ENCODE peak calls at places on chromosomes 4 and X, in eight cellular contexts. One of them, this sample, is unnamed.

GRCh38 chr4:2595436-2595835 is 59.0 kb downstream of the FAM193A start:
- DNase-seq in glutamatergic neuron: no peak
- DNase-seq in upper lobe of left lung: peak
- DNase-seq in gastrocnemius medialis: no peak
- DNase-seq in AG09309: no peak
- DNase-seq in esophagus squamous epithelium: no peak
- DNase-seq in breast epithelium: no peak
- DNase-seq in GM23338: no peak
- DNase-seq in this sample: no peak

GRCh38 chr4:150217192-150217591 is 138.9 kb downstream of the DCLK2 start:
- DNase-seq in glutamatergic neuron: no peak
- DNase-seq in upper lobe of left lung: no peak
- DNase-seq in gastrocnemius medialis: no peak
- DNase-seq in AG09309: peak
- DNase-seq in esophagus squamous epithelium: no peak
- DNase-seq in breast epithelium: no peak
- DNase-seq in GM23338: peak
- DNase-seq in this sample: no peak

GRCh38 chr4:41426523-41426922 is 111.4 kb upstream of the LIMCH1 start:
- DNase-seq in glutamatergic neuron: no peak
- DNase-seq in upper lobe of left lung: no peak
- DNase-seq in gastrocnemius medialis: no peak
- DNase-seq in AG09309: no peak
- DNase-seq in esophagus squamous epithelium: no peak
- DNase-seq in breast epithelium: no peak
- DNase-seq in GM23338: no peak
- DNase-seq in this sample: no peak

GRCh38 chr4:104500452-104500851 is 5.8 kb upstream of the CXXC4 start:
- DNase-seq in glutamatergic neuron: no peak
- DNase-seq in upper lobe of left lung: peak
- DNase-seq in gastrocnemius medialis: no peak
- DNase-seq in AG09309: no peak
- DNase-seq in esophagus squamous epithelium: no peak
- DNase-seq in breast epithelium: no peak
- DNase-seq in GM23338: no peak
- DNase-seq in this sample: no peak

GRCh38 chr4:54683616-54684346 is 26.0 kb downstream of the KIT start:
- DNase-seq in glutamatergic neuron: no peak
- DNase-seq in upper lobe of left lung: peak
- DNase-seq in gastrocnemius medialis: no peak
- DNase-seq in AG09309: no peak
- DNase-seq in esophagus squamous epithelium: no peak
- DNase-seq in breast epithelium: no peak
- DNase-seq in GM23338: peak
- DNase-seq in this sample: no peak

GRCh38 chr4:104829761-104830160 is 316.9 kb upstream of the TET2 start:
- DNase-seq in glutamatergic neuron: no peak
- DNase-seq in upper lobe of left lung: no peak
- DNase-seq in gastrocnemius medialis: no peak
- DNase-seq in AG09309: no peak
- DNase-seq in esophagus squamous epithelium: no peak
- DNase-seq in breast epithelium: no peak
- DNase-seq in GM23338: no peak
- DNase-seq in this sample: no peak

GRCh38 chr4:176011523-176011922 is 54.1 kb upstream of the WDR17 start:
- DNase-seq in glutamatergic neuron: no peak
- DNase-seq in upper lobe of left lung: no peak
- DNase-seq in gastrocnemius medialis: no peak
- DNase-seq in AG09309: no peak
- DNase-seq in esophagus squamous epithelium: no peak
- DNase-seq in breast epithelium: no peak
- DNase-seq in GM23338: no peak
- DNase-seq in this sample: no peak

GRCh38 chr4:135418353-135418752 is 1216.8 kb upstream of the PABPC4L start:
- DNase-seq in glutamatergic neuron: no peak
- DNase-seq in upper lobe of left lung: no peak
- DNase-seq in gastrocnemius medialis: no peak
- DNase-seq in AG09309: no peak
- DNase-seq in esophagus squamous epithelium: no peak
- DNase-seq in breast epithelium: no peak
- DNase-seq in GM23338: peak
- DNase-seq in this sample: no peak

GRCh38 chr4:110854021-110854678 is 231.3 kb upstream of the PITX2 start:
- DNase-seq in glutamatergic neuron: peak
- DNase-seq in upper lobe of left lung: no peak
- DNase-seq in gastrocnemius medialis: no peak
- DNase-seq in AG09309: peak
- DNase-seq in esophagus squamous epithelium: no peak
- DNase-seq in breast epithelium: peak
- DNase-seq in GM23338: no peak
- DNase-seq in this sample: no peak

GRCh38 chr4:128841402-128841801 is 31.9 kb downstream of the JADE1 start:
- DNase-seq in glutamatergic neuron: no peak
- DNase-seq in upper lobe of left lung: no peak
- DNase-seq in gastrocnemius medialis: no peak
- DNase-seq in AG09309: no peak
- DNase-seq in esophagus squamous epithelium: no peak
- DNase-seq in breast epithelium: no peak
- DNase-seq in GM23338: no peak
- DNase-seq in this sample: no peak

GRCh38 chrX:47529548-47529947 is 31.5 kb upstream of the ARAF start:
- DNase-seq in glutamatergic neuron: no peak
- DNase-seq in upper lobe of left lung: no peak
- DNase-seq in gastrocnemius medialis: no peak
- DNase-seq in AG09309: no peak
- DNase-seq in esophagus squamous epithelium: no peak
- DNase-seq in breast epithelium: no peak
- DNase-seq in GM23338: no peak
- DNase-seq in this sample: no peak

GRCh38 chr4:114598191-114599121 is at the start of gene UGT8:
- DNase-seq in glutamatergic neuron: peak
- DNase-seq in upper lobe of left lung: peak
- DNase-seq in gastrocnemius medialis: no peak
- DNase-seq in AG09309: no peak
- DNase-seq in esophagus squamous epithelium: peak
- DNase-seq in breast epithelium: peak
- DNase-seq in GM23338: peak
- DNase-seq in this sample: peak

GRCh38 chrX:50157545-50158125 is 43.2 kb downstream of the AKAP4 start:
- DNase-seq in glutamatergic neuron: no peak
- DNase-seq in upper lobe of left lung: no peak
- DNase-seq in gastrocnemius medialis: no peak
- DNase-seq in AG09309: no peak
- DNase-seq in esophagus squamous epithelium: no peak
- DNase-seq in breast epithelium: no peak
- DNase-seq in GM23338: no peak
- DNase-seq in this sample: no peak

GRCh38 chr4:72489267-72489666 is 79.8 kb downstream of the ADAMTS3 start:
- DNase-seq in glutamatergic neuron: no peak
- DNase-seq in upper lobe of left lung: no peak
- DNase-seq in gastrocnemius medialis: no peak
- DNase-seq in AG09309: peak
- DNase-seq in esophagus squamous epithelium: no peak
- DNase-seq in breast epithelium: no peak
- DNase-seq in GM23338: no peak
- DNase-seq in this sample: no peak

GRCh38 chrX:84907324-84907946 is 96.2 kb upstream of the APOOL start:
- DNase-seq in glutamatergic neuron: no peak
- DNase-seq in upper lobe of left lung: no peak
- DNase-seq in gastrocnemius medialis: no peak
- DNase-seq in AG09309: no peak
- DNase-seq in esophagus squamous epithelium: no peak
- DNase-seq in breast epithelium: no peak
- DNase-seq in GM23338: peak
- DNase-seq in this sample: no peak

GRCh38 chr4:81165853-81166430 is 49.1 kb downstream of the PRKG2 start:
- DNase-seq in glutamatergic neuron: peak
- DNase-seq in upper lobe of left lung: no peak
- DNase-seq in gastrocnemius medialis: no peak
- DNase-seq in AG09309: no peak
- DNase-seq in esophagus squamous epithelium: no peak
- DNase-seq in breast epithelium: no peak
- DNase-seq in GM23338: no peak
- DNase-seq in this sample: no peak

DNA sequence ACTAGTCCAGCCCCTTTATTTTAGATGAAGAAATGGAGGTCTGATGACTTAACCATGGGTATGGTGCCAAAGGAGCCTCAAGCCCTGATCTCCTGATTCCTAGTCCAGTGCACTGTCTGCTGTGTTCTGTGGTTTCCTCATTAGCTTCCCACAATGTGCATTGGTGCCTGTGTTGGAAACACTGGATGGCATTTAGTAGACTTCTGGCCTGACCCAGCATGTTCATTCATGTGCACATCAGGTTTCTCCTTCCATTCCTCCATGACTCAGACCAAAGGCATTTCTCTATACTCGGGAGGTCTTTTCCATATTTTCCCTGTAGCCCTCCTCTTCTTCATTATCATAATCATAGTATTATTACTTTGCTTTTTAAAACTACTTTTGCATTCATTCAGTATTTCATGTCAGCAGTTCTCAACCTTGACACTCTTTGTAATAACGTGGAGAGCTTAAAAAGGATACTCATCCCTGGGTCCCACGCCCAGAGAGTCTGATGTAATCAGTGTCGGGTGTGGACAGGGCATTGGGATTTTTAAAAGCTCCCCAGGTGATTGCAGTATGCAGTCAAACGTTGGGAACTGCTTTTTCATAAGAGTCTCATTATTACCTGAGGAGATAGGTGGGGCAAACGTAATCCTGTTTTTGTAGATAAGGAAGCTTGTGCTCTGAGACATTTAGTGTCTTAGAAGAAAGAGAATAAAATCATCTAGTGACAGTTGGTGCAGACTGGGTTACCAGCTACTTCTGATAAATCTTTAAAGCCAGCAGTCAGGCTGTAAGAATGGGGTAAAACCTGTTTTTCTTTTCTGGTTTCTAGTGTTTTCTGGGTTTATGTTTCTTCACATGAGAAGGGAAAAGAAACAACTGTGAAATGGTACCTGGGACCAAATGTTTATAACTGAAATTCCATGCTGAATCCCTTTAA is 40.9 kb upstream of the XK start:
- DNase-seq in glutamatergic neuron: no peak
- DNase-seq in upper lobe of left lung: no peak
- DNase-seq in gastrocnemius medialis: no peak
- DNase-seq in AG09309: no peak
- DNase-seq in esophagus squamous epithelium: no peak
- DNase-seq in breast epithelium: no peak
- DNase-seq in GM23338: no peak
- DNase-seq in this sample: no peak
- TF ChIP-seq CTCF in glutamatergic neuron: no peak
- TF ChIP-seq CTCF in upper lobe of left lung: no peak
- TF ChIP-seq CTCF in gastrocnemius medialis: no peak
- TF ChIP-seq CTCF in AG09309: no peak
- TF ChIP-seq CTCF in esophagus squamous epithelium: no peak
- TF ChIP-seq CTCF in breast epithelium: no peak
- TF ChIP-seq CTCF in GM23338: no peak
- TF ChIP-seq CTCF in this sample: no peak

GRCh38 chr4:113358784-113359183 is 309.3 kb downstream of the ANK2 start:
- DNase-seq in glutamatergic neuron: no peak
- DNase-seq in upper lobe of left lung: no peak
- DNase-seq in gastrocnemius medialis: no peak
- DNase-seq in AG09309: no peak
- DNase-seq in esophagus squamous epithelium: no peak
- DNase-seq in breast epithelium: no peak
- DNase-seq in GM23338: peak
- DNase-seq in this sample: no peak

GRCh38 chr4:113350576-113350975 is 301.1 kb downstream of the ANK2 start:
- DNase-seq in glutamatergic neuron: no peak
- DNase-seq in upper lobe of left lung: no peak
- DNase-seq in gastrocnemius medialis: no peak
- DNase-seq in AG09309: no peak
- DNase-seq in esophagus squamous epithelium: no peak
- DNase-seq in breast epithelium: no peak
- DNase-seq in GM23338: no peak
- DNase-seq in this sample: no peak

GRCh38 chr4:113356452-113356851 is 307.0 kb downstream of the ANK2 start:
- DNase-seq in glutamatergic neuron: no peak
- DNase-seq in upper lobe of left lung: no peak
- DNase-seq in gastrocnemius medialis: no peak
- DNase-seq in AG09309: no peak
- DNase-seq in esophagus squamous epithelium: no peak
- DNase-seq in breast epithelium: no peak
- DNase-seq in GM23338: no peak
- DNase-seq in this sample: no peak

GRCh38 chr4:113355550-113356371 is 306.3 kb downstream of the ANK2 start:
- DNase-seq in glutamatergic neuron: no peak
- DNase-seq in upper lobe of left lung: peak
- DNase-seq in gastrocnemius medialis: no peak
- DNase-seq in AG09309: peak
- DNase-seq in esophagus squamous epithelium: no peak
- DNase-seq in breast epithelium: no peak
- DNase-seq in GM23338: no peak
- DNase-seq in this sample: no peak
- TF ChIP-seq CTCF in glutamatergic neuron: no peak
- TF ChIP-seq CTCF in upper lobe of left lung: no peak
- TF ChIP-seq CTCF in gastrocnemius medialis: no peak
- TF ChIP-seq CTCF in AG09309: peak
- TF ChIP-seq CTCF in esophagus squamous epithelium: no peak
- TF ChIP-seq CTCF in breast epithelium: no peak
- TF ChIP-seq CTCF in GM23338: no peak
- TF ChIP-seq CTCF in this sample: no peak

GRCh38 chr4:38760915-38761314 is 21.9 kb downstream of the TLR10 start:
- DNase-seq in glutamatergic neuron: no peak
- DNase-seq in upper lobe of left lung: no peak
- DNase-seq in gastrocnemius medialis: no peak
- DNase-seq in AG09309: no peak
- DNase-seq in esophagus squamous epithelium: no peak
- DNase-seq in breast epithelium: no peak
- DNase-seq in GM23338: no peak
- DNase-seq in this sample: no peak
- TF ChIP-seq CTCF in glutamatergic neuron: no peak
- TF ChIP-seq CTCF in upper lobe of left lung: no peak
- TF ChIP-seq CTCF in gastrocnemius medialis: no peak
- TF ChIP-seq CTCF in AG09309: no peak
- TF ChIP-seq CTCF in esophagus squamous epithelium: no peak
- TF ChIP-seq CTCF in breast epithelium: no peak
- TF ChIP-seq CTCF in GM23338: no peak
- TF ChIP-seq CTCF in this sample: no peak

GRCh38 chrX:78665286-78665685 is 6.2 kb upstream of the RTL3 start:
- DNase-seq in glutamatergic neuron: no peak
- DNase-seq in upper lobe of left lung: no peak
- DNase-seq in gastrocnemius medialis: no peak
- DNase-seq in AG09309: no peak
- DNase-seq in esophagus squamous epithelium: no peak
- DNase-seq in breast epithelium: no peak
- DNase-seq in GM23338: no peak
- DNase-seq in this sample: no peak

GRCh38 chrX:78658851-78659744 is at the start of gene RTL3:
- DNase-seq in glutamatergic neuron: no peak
- DNase-seq in upper lobe of left lung: no peak
- DNase-seq in gastrocnemius medialis: no peak
- DNase-seq in AG09309: peak
- DNase-seq in esophagus squamous epithelium: no peak
- DNase-seq in breast epithelium: no peak
- DNase-seq in GM23338: no peak
- DNase-seq in this sample: no peak

GRCh38 chrX:78655642-78656041 is 3.5 kb downstream of the RTL3 start:
- DNase-seq in glutamatergic neuron: no peak
- DNase-seq in upper lobe of left lung: no peak
- DNase-seq in gastrocnemius medialis: no peak
- DNase-seq in AG09309: no peak
- DNase-seq in esophagus squamous epithelium: no peak
- DNase-seq in breast epithelium: no peak
- DNase-seq in GM23338: no peak
- DNase-seq in this sample: no peak

GRCh38 chrX:78659955-78660354 is 827 bp upstream of the RTL3 start:
- DNase-seq in glutamatergic neuron: no peak
- DNase-seq in upper lobe of left lung: no peak
- DNase-seq in gastrocnemius medialis: no peak
- DNase-seq in AG09309: no peak
- DNase-seq in esophagus squamous epithelium: no peak
- DNase-seq in breast epithelium: no peak
- DNase-seq in GM23338: no peak
- DNase-seq in this sample: no peak
- TF ChIP-seq CTCF in glutamatergic neuron: no peak
- TF ChIP-seq CTCF in upper lobe of left lung: no peak
- TF ChIP-seq CTCF in gastrocnemius medialis: no peak
- TF ChIP-seq CTCF in AG09309: no peak
- TF ChIP-seq CTCF in esophagus squamous epithelium: no peak
- TF ChIP-seq CTCF in breast epithelium: no peak
- TF ChIP-seq CTCF in GM23338: no peak
- TF ChIP-seq CTCF in this sample: no peak